ENCODE peak calls at places on chromosomes 3 and 15, in four cellular contexts. One of them, this sample, is unnamed. For H3K9me3, the result is how much of the 10 kb centered on the place peaks cover.

GRCh38 chr3:128369106-128369708 is 97.5 kb downstream of the DNAJB8 start:
- DNase-seq in naive thymus-derived CD4-positive, alpha-beta T cell: no peak
- DNase-seq in tibial nerve: no peak
- DNase-seq in stomach: no peak
- DNase-seq in this sample: no peak

GRCh38 chr3:87260270-87260669 is 16.1 kb downstream of the POU1F1 start:
- DNase-seq in naive thymus-derived CD4-positive, alpha-beta T cell: peak
- DNase-seq in tibial nerve: peak
- DNase-seq in stomach: peak
- DNase-seq in this sample: no peak

GRCh38 chr3:50512131-50512530 is 8.7 kb upstream of the CACNA2D2 start:
- DNase-seq in naive thymus-derived CD4-positive, alpha-beta T cell: no peak
- DNase-seq in tibial nerve: no peak
- DNase-seq in stomach: no peak
- DNase-seq in this sample: no peak

GRCh38 chr15:31034152-31034551 is 42.7 kb upstream of the MTMR10 start:
- DNase-seq in naive thymus-derived CD4-positive, alpha-beta T cell: no peak
- DNase-seq in tibial nerve: no peak
- DNase-seq in stomach: no peak
- DNase-seq in this sample: no peak

GRCh38 chr3:117303446-117303845 is 593.9 kb downstream of the TUSC7 start:
- DNase-seq in naive thymus-derived CD4-positive, alpha-beta T cell: no peak
- DNase-seq in tibial nerve: no peak
- DNase-seq in stomach: no peak
- DNase-seq in this sample: no peak

GRCh38 chr3:63508305-63508704 is 144.2 kb upstream of the SNTN start:
- DNase-seq in naive thymus-derived CD4-positive, alpha-beta T cell: no peak
- DNase-seq in tibial nerve: no peak
- DNase-seq in stomach: no peak
- DNase-seq in this sample: no peak

GRCh38 chr15:39198044-39198625 is 382.7 kb upstream of the THBS1 start:
- DNase-seq in naive thymus-derived CD4-positive, alpha-beta T cell: no peak
- DNase-seq in tibial nerve: no peak
- DNase-seq in stomach: no peak
- DNase-seq in this sample: no peak

GRCh38 chr15:76330281-76330680 is 6.3 kb upstream of the ISL2 start:
- DNase-seq in naive thymus-derived CD4-positive, alpha-beta T cell: no peak
- DNase-seq in tibial nerve: peak
- DNase-seq in stomach: peak
- DNase-seq in this sample: no peak

GRCh38 chr3:39934696-39935095 is 125.3 kb downstream of the MYRIP start:
- DNase-seq in naive thymus-derived CD4-positive, alpha-beta T cell: no peak
- DNase-seq in tibial nerve: no peak
- DNase-seq in stomach: no peak
- DNase-seq in this sample: no peak

GRCh38 chr15:98968576-98968975 is 39.0 kb downstream of the PGPEP1L start:
- DNase-seq in naive thymus-derived CD4-positive, alpha-beta T cell: no peak
- DNase-seq in tibial nerve: no peak
- DNase-seq in stomach: no peak
- DNase-seq in this sample: no peak

GRCh38 chr15:69491051-69491505 is 38.5 kb downstream of the RPLP1 start:
- DNase-seq in naive thymus-derived CD4-positive, alpha-beta T cell: no peak
- DNase-seq in tibial nerve: peak
- DNase-seq in stomach: no peak
- DNase-seq in this sample: no peak

GRCh38 chr3:171142985-171143384 is 116.5 kb upstream of the SLC2A2 start:
- DNase-seq in naive thymus-derived CD4-positive, alpha-beta T cell: no peak
- DNase-seq in tibial nerve: no peak
- DNase-seq in stomach: peak
- DNase-seq in this sample: no peak

GRCh38 chr3:37307321-37307720 is 132.9 kb upstream of the LRRFIP2 start:
- DNase-seq in naive thymus-derived CD4-positive, alpha-beta T cell: no peak
- DNase-seq in tibial nerve: no peak
- DNase-seq in stomach: no peak
- DNase-seq in this sample: no peak

GRCh38 chr15:62119224-62119925 is 45.7 kb downstream of the C2CD4B start:
- DNase-seq in naive thymus-derived CD4-positive, alpha-beta T cell: peak
- DNase-seq in tibial nerve: peak
- DNase-seq in stomach: no peak
- DNase-seq in this sample: no peak

GRCh38 chr3:14509796-14510100 is 30.4 kb downstream of the GRIP2 start:
- DNase-seq in naive thymus-derived CD4-positive, alpha-beta T cell: no peak
- DNase-seq in tibial nerve: no peak
- DNase-seq in stomach: no peak
- DNase-seq in this sample: no peak

GRCh38 chr3:123841476-123842238 is 42.5 kb downstream of the MYLK start:
- DNase-seq in naive thymus-derived CD4-positive, alpha-beta T cell: no peak
- DNase-seq in tibial nerve: no peak
- DNase-seq in stomach: no peak
- DNase-seq in this sample: no peak

GRCh38 chr15:68599560-68600071 is 20.8 kb downstream of the CORO2B start:
- DNase-seq in naive thymus-derived CD4-positive, alpha-beta T cell: no peak
- DNase-seq in tibial nerve: no peak
- DNase-seq in stomach: no peak
- DNase-seq in this sample: no peak

GRCh38 chr3:130699765-130700164 is 46.9 kb downstream of the PIK3R4 start:
- DNase-seq in naive thymus-derived CD4-positive, alpha-beta T cell: no peak
- DNase-seq in tibial nerve: no peak
- DNase-seq in stomach: no peak
- DNase-seq in this sample: no peak

GRCh38 chr3:150721285-150722130 is 17.8 kb upstream of the ERICH6 start:
- DNase-seq in naive thymus-derived CD4-positive, alpha-beta T cell: peak
- DNase-seq in tibial nerve: no peak
- DNase-seq in stomach: no peak
- DNase-seq in this sample: no peak

GRCh38 chr3:72694398-72694797 is 153.8 kb downstream of the SHQ1 start:
- DNase-seq in naive thymus-derived CD4-positive, alpha-beta T cell: no peak
- DNase-seq in tibial nerve: no peak
- DNase-seq in stomach: no peak
- DNase-seq in this sample: no peak

GRCh38 chr3:105495021-105495420 is 128.3 kb downstream of the ALCAM start:
- DNase-seq in naive thymus-derived CD4-positive, alpha-beta T cell: no peak
- DNase-seq in tibial nerve: no peak
- DNase-seq in stomach: no peak
- DNase-seq in this sample: no peak

GRCh38 chr3:14228611-14229470 is 50.2 kb downstream of the LSM3 start:
- DNase-seq in naive thymus-derived CD4-positive, alpha-beta T cell: no peak
- DNase-seq in tibial nerve: no peak
- DNase-seq in stomach: no peak
- DNase-seq in this sample: no peak

GRCh38 chr3:101994386-101994785 is 145.1 kb downstream of the NFKBIZ start:
- DNase-seq in naive thymus-derived CD4-positive, alpha-beta T cell: no peak
- DNase-seq in tibial nerve: no peak
- DNase-seq in stomach: no peak
- DNase-seq in this sample: no peak

GRCh38 chr3:113091417-113091816 is 100.6 kb downstream of the GTPBP8 start:
- DNase-seq in naive thymus-derived CD4-positive, alpha-beta T cell: no peak
- DNase-seq in tibial nerve: no peak
- DNase-seq in stomach: no peak
- DNase-seq in this sample: no peak

DNA sequence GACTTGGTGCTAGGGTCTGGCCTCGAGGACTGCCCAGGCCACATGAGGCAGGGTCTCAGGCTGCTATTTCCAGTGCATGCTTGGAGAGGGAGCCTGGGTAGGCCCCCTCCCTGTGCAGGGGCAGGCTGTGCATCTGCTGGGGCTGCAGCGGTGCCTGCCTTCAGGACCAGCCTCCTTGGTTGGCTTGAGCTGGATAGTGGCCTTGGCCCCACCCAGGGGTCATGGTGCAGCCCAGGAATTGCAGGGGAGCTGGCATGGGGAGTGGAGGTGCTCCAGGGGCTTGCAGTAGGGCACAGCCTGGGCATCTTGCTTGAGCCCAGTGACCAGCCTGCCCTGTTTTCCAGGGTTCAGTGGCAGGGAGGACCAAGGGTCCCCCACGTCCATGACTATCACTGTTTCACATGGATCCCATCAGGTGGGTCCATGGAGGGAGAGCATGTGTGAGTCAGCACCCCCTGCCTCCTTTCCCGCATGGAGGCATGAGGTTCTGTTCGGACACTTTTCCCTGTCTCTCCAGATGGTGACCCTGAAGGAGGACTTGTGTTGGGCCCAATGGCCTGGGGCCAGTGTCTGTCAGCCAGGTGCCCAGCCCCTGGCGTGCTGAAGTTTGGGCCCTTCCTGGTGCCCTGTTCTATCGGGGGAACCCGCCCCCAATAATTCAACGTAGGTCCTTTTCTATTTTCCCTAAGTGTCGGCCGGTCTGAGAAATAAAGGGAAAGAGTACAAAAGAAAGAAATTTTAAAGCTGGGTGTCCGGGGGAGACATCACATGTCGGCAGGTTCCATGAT is 218.6 kb downstream of the SNRPN start:
- DNase-seq in naive thymus-derived CD4-positive, alpha-beta T cell: no peak
- DNase-seq in tibial nerve: no peak
- DNase-seq in stomach: peak
- DNase-seq in this sample: peak
- H3K9me3 ChIP-seq in naive thymus-derived CD4-positive, alpha-beta T cell: half or more
- H3K9me3 ChIP-seq in tibial nerve: under half
- H3K9me3 ChIP-seq in stomach: under half
- H3K9me3 ChIP-seq in this sample: under half

GRCh38 chr15:52786436-52787122 is 3.6 kb downstream of the ONECUT1 start:
- DNase-seq in naive thymus-derived CD4-positive, alpha-beta T cell: no peak
- DNase-seq in tibial nerve: no peak
- DNase-seq in stomach: no peak
- DNase-seq in this sample: no peak

GRCh38 chr15:52787123-52787503 is 3.0 kb downstream of the ONECUT1 start:
- DNase-seq in naive thymus-derived CD4-positive, alpha-beta T cell: no peak
- DNase-seq in tibial nerve: no peak
- DNase-seq in stomach: no peak
- DNase-seq in this sample: no peak

GRCh38 chr15:52789008-52789600 is 1.0 kb downstream of the ONECUT1 start:
- DNase-seq in naive thymus-derived CD4-positive, alpha-beta T cell: no peak
- DNase-seq in tibial nerve: no peak
- DNase-seq in stomach: no peak
- DNase-seq in this sample: no peak

GRCh38 chr15:52788099-52788986 is 1.8 kb downstream of the ONECUT1 start:
- DNase-seq in naive thymus-derived CD4-positive, alpha-beta T cell: no peak
- DNase-seq in tibial nerve: no peak
- DNase-seq in stomach: no peak
- DNase-seq in this sample: no peak

DNA sequence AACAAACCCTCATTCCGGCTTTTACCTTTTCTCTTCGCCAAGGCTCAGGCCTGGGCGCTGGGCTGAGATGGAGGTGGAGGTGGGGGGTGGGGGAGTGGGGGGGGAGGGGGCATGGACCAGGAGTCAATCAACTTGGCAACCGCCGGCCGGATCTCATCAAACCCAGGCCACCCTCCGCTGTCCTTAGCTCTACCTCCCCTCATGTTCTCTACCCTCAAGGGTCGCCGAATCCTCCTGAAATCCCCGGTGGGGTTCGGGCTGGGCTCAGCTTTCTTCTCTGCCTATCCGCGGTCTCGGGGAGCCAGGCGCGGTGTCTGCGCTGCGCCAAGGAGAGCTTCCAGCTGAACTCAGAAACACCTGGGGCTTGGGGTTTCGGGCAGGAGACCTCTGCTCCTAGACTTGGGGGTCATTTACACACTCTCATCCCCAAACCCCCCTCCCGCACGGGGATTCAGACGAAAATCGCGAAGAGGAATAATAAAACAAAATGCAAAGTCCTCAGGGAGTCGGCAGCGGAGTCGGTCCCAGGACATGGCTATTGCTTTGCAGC is 2.5 kb downstream of the ONECUT1 start:
- DNase-seq in naive thymus-derived CD4-positive, alpha-beta T cell: no peak
- DNase-seq in tibial nerve: no peak
- DNase-seq in stomach: no peak
- DNase-seq in this sample: no peak
- H3K9me3 ChIP-seq in naive thymus-derived CD4-positive, alpha-beta T cell: under half
- H3K9me3 ChIP-seq in tibial nerve: under half
- H3K9me3 ChIP-seq in stomach: under half
- H3K9me3 ChIP-seq in this sample: under half

GRCh38 chr15:66680502-66680901 is 21.5 kb upstream of the SMAD6 start:
- DNase-seq in naive thymus-derived CD4-positive, alpha-beta T cell: no peak
- DNase-seq in tibial nerve: no peak
- DNase-seq in stomach: no peak
- DNase-seq in this sample: no peak

GRCh38 chr15:66682865-66683264 is 19.2 kb upstream of the SMAD6 start:
- DNase-seq in naive thymus-derived CD4-positive, alpha-beta T cell: no peak
- DNase-seq in tibial nerve: no peak
- DNase-seq in stomach: no peak
- DNase-seq in this sample: no peak

GRCh38 chr15:66682246-66682645 is 19.8 kb upstream of the SMAD6 start:
- DNase-seq in naive thymus-derived CD4-positive, alpha-beta T cell: no peak
- DNase-seq in tibial nerve: no peak
- DNase-seq in stomach: no peak
- DNase-seq in this sample: no peak

GRCh38 chr15:66679657-66680108 is 22.4 kb upstream of the SMAD6 start:
- DNase-seq in naive thymus-derived CD4-positive, alpha-beta T cell: no peak
- DNase-seq in tibial nerve: no peak
- DNase-seq in stomach: peak
- DNase-seq in this sample: no peak

GRCh38 chr15:66681395-66681794 is 20.6 kb upstream of the SMAD6 start:
- DNase-seq in naive thymus-derived CD4-positive, alpha-beta T cell: no peak
- DNase-seq in tibial nerve: no peak
- DNase-seq in stomach: no peak
- DNase-seq in this sample: no peak
- H3K9me3 ChIP-seq in naive thymus-derived CD4-positive, alpha-beta T cell: under half
- H3K9me3 ChIP-seq in tibial nerve: under half
- H3K9me3 ChIP-seq in stomach: under half
- H3K9me3 ChIP-seq in this sample: under half

GRCh38 chr15:26433060-26433459 is 339.8 kb downstream of the GABRB3 start:
- DNase-seq in naive thymus-derived CD4-positive, alpha-beta T cell: no peak
- DNase-seq in tibial nerve: no peak
- DNase-seq in stomach: no peak
- DNase-seq in this sample: no peak
- H3K9me3 ChIP-seq in naive thymus-derived CD4-positive, alpha-beta T cell: under half
- H3K9me3 ChIP-seq in tibial nerve: under half
- H3K9me3 ChIP-seq in stomach: under half
- H3K9me3 ChIP-seq in this sample: under half

GRCh38 chr15:40755821-40756220 is 767 bp upstream of the RMDN3 start:
- DNase-seq in naive thymus-derived CD4-positive, alpha-beta T cell: no peak
- DNase-seq in tibial nerve: no peak
- DNase-seq in stomach: no peak
- DNase-seq in this sample: no peak
- H3K9me3 ChIP-seq in naive thymus-derived CD4-positive, alpha-beta T cell: under half
- H3K9me3 ChIP-seq in tibial nerve: under half
- H3K9me3 ChIP-seq in stomach: under half
- H3K9me3 ChIP-seq in this sample: under half

DNA sequence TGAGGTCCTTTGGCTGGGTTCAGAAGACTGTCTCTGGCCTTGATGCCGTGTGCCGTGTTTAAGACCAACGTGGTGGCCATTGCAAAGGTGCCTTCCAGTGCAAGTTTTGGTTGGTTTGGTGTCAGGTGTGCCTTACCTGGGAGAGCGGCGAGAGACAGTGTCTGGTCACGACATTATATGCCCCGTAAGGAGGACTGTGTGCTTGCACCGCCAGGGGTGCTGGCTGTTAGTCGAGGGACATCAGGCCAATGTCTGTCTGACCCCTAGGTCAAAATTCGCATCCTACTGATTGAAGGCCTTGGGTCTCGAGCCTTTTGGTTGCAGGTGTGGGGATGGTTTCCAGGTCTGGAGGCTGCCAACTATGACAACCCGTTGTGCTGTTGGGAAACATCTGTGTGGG is 111.9 kb downstream of the SNRPN start:
- DNase-seq in naive thymus-derived CD4-positive, alpha-beta T cell: no peak
- DNase-seq in tibial nerve: no peak
- DNase-seq in stomach: no peak
- DNase-seq in this sample: no peak
- H3K9me3 ChIP-seq in naive thymus-derived CD4-positive, alpha-beta T cell: half or more
- H3K9me3 ChIP-seq in tibial nerve: half or more
- H3K9me3 ChIP-seq in stomach: half or more
- H3K9me3 ChIP-seq in this sample: half or more